ENCODE peak calls at places on chromosome 9, in five cellular contexts. One of them, this sample, is unnamed.
A peak's percentile ranks its signal among the peaks of the same experiment; 100 is the strongest.

GRCh38 chr9:2610985-2611384 is 10.6 kb upstream of the VLDLR start:
- DNase-seq in activated CD4-positive, CD25-positive, alpha-beta regulatory T cell: no peak
- DNase-seq in HEK293T: no peak
- DNase-seq in GM12891: no peak
- DNase-seq in MV-4-11: no peak
- DNase-seq in this sample: no peak

GRCh38 chr9:100409176-100409556 is 17.8 kb upstream of the MSANTD3 start:
- DNase-seq in activated CD4-positive, CD25-positive, alpha-beta regulatory T cell: no peak
- DNase-seq in HEK293T: no peak
- DNase-seq in GM12891: no peak
- DNase-seq in MV-4-11: peak; percentile 4
- DNase-seq in this sample: no peak

GRCh38 chr9:83043583-83043982 is 19.4 kb downstream of the RASEF start:
- DNase-seq in activated CD4-positive, CD25-positive, alpha-beta regulatory T cell: no peak
- DNase-seq in HEK293T: no peak
- DNase-seq in GM12891: no peak
- DNase-seq in MV-4-11: peak; percentile 8
- DNase-seq in this sample: no peak

GRCh38 chr9:127283917-127284316 is 19.3 kb downstream of the GARNL3 start:
- DNase-seq in activated CD4-positive, CD25-positive, alpha-beta regulatory T cell: no peak
- DNase-seq in HEK293T: no peak
- DNase-seq in GM12891: no peak
- DNase-seq in MV-4-11: peak; percentile 6
- DNase-seq in this sample: no peak

GRCh38 chr9:37392272-37392671 is 30.2 kb upstream of the GRHPR start:
- DNase-seq in activated CD4-positive, CD25-positive, alpha-beta regulatory T cell: no peak
- DNase-seq in HEK293T: no peak
- DNase-seq in GM12891: no peak
- DNase-seq in MV-4-11: no peak
- DNase-seq in this sample: no peak

GRCh38 chr9:123543492-123543891 is 187.5 kb downstream of the CRB2 start:
- DNase-seq in activated CD4-positive, CD25-positive, alpha-beta regulatory T cell: no peak
- DNase-seq in HEK293T: no peak
- DNase-seq in GM12891: no peak
- DNase-seq in MV-4-11: no peak
- DNase-seq in this sample: no peak

GRCh38 chr9:107422189-107422802 is 67.3 kb downstream of the KLF4 start:
- DNase-seq in activated CD4-positive, CD25-positive, alpha-beta regulatory T cell: no peak
- DNase-seq in HEK293T: peak; percentile 81
- DNase-seq in GM12891: peak; percentile 30
- DNase-seq in MV-4-11: peak; percentile 50
- DNase-seq in this sample: peak; percentile 84

GRCh38 chr9:124574944-124575343 is 67.7 kb upstream of the NR5A1 start:
- DNase-seq in activated CD4-positive, CD25-positive, alpha-beta regulatory T cell: no peak
- DNase-seq in HEK293T: no peak
- DNase-seq in GM12891: no peak
- DNase-seq in MV-4-11: no peak
- DNase-seq in this sample: no peak

GRCh38 chr9:29349050-29349449 is 1775.8 kb upstream of the C9orf72 start:
- DNase-seq in activated CD4-positive, CD25-positive, alpha-beta regulatory T cell: no peak
- DNase-seq in HEK293T: no peak
- DNase-seq in GM12891: no peak
- DNase-seq in MV-4-11: no peak
- DNase-seq in this sample: no peak

GRCh38 chr9:14633906-14634565 is 59.2 kb downstream of the ZDHHC21 start:
- DNase-seq in activated CD4-positive, CD25-positive, alpha-beta regulatory T cell: no peak
- DNase-seq in HEK293T: no peak
- DNase-seq in GM12891: no peak
- DNase-seq in MV-4-11: no peak
- DNase-seq in this sample: no peak

GRCh38 chr9:69532359-69532758 is 139.8 kb downstream of the APBA1 start:
- DNase-seq in activated CD4-positive, CD25-positive, alpha-beta regulatory T cell: no peak
- DNase-seq in HEK293T: no peak
- DNase-seq in GM12891: no peak
- DNase-seq in MV-4-11: no peak
- DNase-seq in this sample: no peak

GRCh38 chr9:76181781-76182180 is 212.4 kb downstream of the RFK start:
- DNase-seq in activated CD4-positive, CD25-positive, alpha-beta regulatory T cell: no peak
- DNase-seq in HEK293T: no peak
- DNase-seq in GM12891: no peak
- DNase-seq in MV-4-11: peak; percentile 12
- DNase-seq in this sample: no peak

GRCh38 chr9:22005083-22005699 is 3.9 kb downstream of the CDKN2B start:
- DNase-seq in activated CD4-positive, CD25-positive, alpha-beta regulatory T cell: no peak
- DNase-seq in HEK293T: no peak
- DNase-seq in GM12891: no peak
- DNase-seq in MV-4-11: no peak
- DNase-seq in this sample: peak; percentile 33

GRCh38 chr9:26012797-26013594 is 334.8 kb upstream of the TUSC1 start:
- DNase-seq in activated CD4-positive, CD25-positive, alpha-beta regulatory T cell: no peak
- DNase-seq in HEK293T: no peak
- DNase-seq in GM12891: no peak
- DNase-seq in MV-4-11: peak; percentile 85
- DNase-seq in this sample: no peak

GRCh38 chr9:93315960-93316359 is 132.0 kb downstream of the WNK2 start:
- DNase-seq in activated CD4-positive, CD25-positive, alpha-beta regulatory T cell: no peak
- DNase-seq in HEK293T: no peak
- DNase-seq in GM12891: no peak
- DNase-seq in MV-4-11: no peak
- DNase-seq in this sample: no peak

GRCh38 chr9:121895836-121896544 is 197.1 kb downstream of the TTLL11 start:
- DNase-seq in activated CD4-positive, CD25-positive, alpha-beta regulatory T cell: no peak
- DNase-seq in HEK293T: no peak
- DNase-seq in GM12891: no peak
- DNase-seq in MV-4-11: no peak
- DNase-seq in this sample: no peak

This sample was measured in endothelial cell.